ENCODE peak calls at places on chromosomes 13 and 19, in ten cellular contexts. V, F, U, Z, Q, N, C, B, G and I are unnamed samples.

GRCh38 chr13:30355405-30355741 is 48.0 kb upstream of the KATNAL1 start:
- DNase-seq in N (no peak), Z (no peak), Q (peak; percentile 27), B (peak; percentile 51), G (peak; percentile 79), C (peak; percentile 30), U (no peak), F (peak; percentile 57), V (no peak), I (no peak)

GRCh38 chr13:98390086-98390697 is 186.7 kb downstream of the STK24 start:
- DNase-seq in F (no peak), Q (no peak), C (no peak), U (no peak), Z (no peak), G (no peak), V (no peak), B (no peak), N (no peak), I (peak; percentile 28)

GRCh38 chr19:45716314-45717130 is 14.2 kb downstream of the FBXO46 start:
- DNase-seq in F (peak; percentile 61), N (peak; percentile 39), U (peak; percentile 21), V (no peak), C (peak; percentile 5), Q (peak; percentile 27), B (no peak), Z (no peak), G (peak; percentile 57), I (peak; percentile 18)

GRCh38 chr13:99566125-99567083 is 65.1 kb downstream of the TM9SF2 start:
- DNase-seq in N (no peak), C (no peak), Q (no peak), B (no peak), V (no peak), U (no peak), G (no peak), Z (no peak), F (peak; percentile 45), I (no peak)

GRCh38 chr13:24202215-24202614 is 41.7 kb downstream of the SPATA13 start:
- DNase-seq in Q (no peak), Z (no peak), F (no peak), B (no peak), N (no peak), U (no peak), G (no peak), C (no peak), V (no peak), I (no peak)

GRCh38 chr19:45514376-45515051 is 7.2 kb downstream of the VASP start:
- DNase-seq in N (no peak), Q (no peak), G (no peak), U (no peak), V (no peak), C (no peak), F (no peak), Z (no peak), B (no peak), I (no peak)

GRCh38 chr19:55206664-55207500 is 2.4 kb downstream of the PTPRH start:
- DNase-seq in U (peak; percentile 94), B (peak; percentile 56), N (peak; percentile 95), C (no peak), Z (no peak), V (peak; percentile 57), G (peak; percentile 75), F (peak; percentile 83), Q (peak; percentile 76), I (peak; percentile 96)

GRCh38 chr13:94305463-94305862 is 174.0 kb downstream of the DCT start:
- DNase-seq in F (no peak), Q (no peak), B (no peak), Z (no peak), C (no peak), V (no peak), N (peak; percentile 83), G (no peak), U (peak; percentile 80), I (peak; percentile 88)

GRCh38 chr19:48724796-48725753 is 5.5 kb upstream of the MAMSTR start:
- DNase-seq in F (peak; percentile 92), N (peak; percentile 94), V (peak; percentile 74), U (peak; percentile 93), C (no peak), Q (no peak), B (peak; percentile 63), Z (peak; percentile 66), G (peak; percentile 86), I (peak; percentile 88)

GRCh38 chr19:55181740-55182139 is 1.7 kb upstream of the SYT5 start:
- DNase-seq in U (no peak), F (no peak), B (no peak), V (no peak), Q (no peak), Z (no peak), G (no peak), C (no peak), N (no peak), I (no peak)

GRCh38 chr19:6015841-6016545 is 38.1 kb upstream of the RANBP3 start:
- DNase-seq in V (no peak), C (no peak), Z (no peak), Q (no peak), U (no peak), G (no peak), N (no peak), B (no peak), F (no peak), I (no peak)

GRCh38 chr13:64414381-64414780 is 2815.8 kb downstream of the PCDH9 start:
- DNase-seq in G (no peak), V (no peak), U (no peak), Z (no peak), B (no peak), Q (no peak), F (no peak), C (no peak), N (peak; percentile 4), I (no peak)

GRCh38 chr19:39539165-39539518 is 819 bp downstream of the EID2 start:
- DNase-seq in F (peak; percentile 79), N (no peak), B (no peak), C (no peak), V (no peak), Z (no peak), U (peak; percentile 70), G (no peak), Q (no peak), I (no peak)

GRCh38 chr19:7478843-7479227 is 10.0 kb downstream of the PEX11G start:
- DNase-seq in F (no peak), N (no peak), V (no peak), Z (no peak), U (no peak), Q (no peak), G (no peak), B (no peak), C (no peak), I (no peak)

GRCh38 chr19:34337747-34338146 is 27.2 kb upstream of the GPI start:
- DNase-seq in F (no peak), N (no peak), B (no peak), Z (no peak), U (no peak), C (no peak), V (no peak), Q (no peak), G (no peak), I (no peak)

GRCh38 chr19:49616945-49617344 is 23.0 kb downstream of the RRAS start:
- DNase-seq in V (no peak), F (no peak), Q (no peak), C (no peak), N (no peak), U (no peak), G (no peak), Z (no peak), B (no peak), I (no peak)

GRCh38 chr13:59545007-59545406 is 618.7 kb downstream of the DIAPH3 start:
- DNase-seq in Q (no peak), N (no peak), B (no peak), C (no peak), G (peak; percentile 70), F (peak; percentile 42), U (no peak), Z (no peak), V (no peak), I (no peak)

GRCh38 chr13:78040431-78040830 is 121.8 kb upstream of the EDNRB start:
- DNase-seq in G (no peak), F (no peak), U (no peak), N (no peak), V (no peak), Q (no peak), Z (no peak), B (no peak), C (no peak), I (no peak)

GRCh38 chr13:51364404-51365008 is 25.0 kb downstream of the SERPINE3 start:
- DNase-seq in C (no peak), G (no peak), B (no peak), Z (no peak), F (no peak), Q (no peak), U (peak; percentile 78), N (peak; percentile 77), V (no peak), I (peak; percentile 20)

GRCh38 chr13:73351730-73352129 is 292.9 kb downstream of the KLF5 start:
- DNase-seq in Z (no peak), C (no peak), U (no peak), N (no peak), Q (no peak), G (no peak), B (no peak), V (no peak), F (no peak), I (no peak)

GRCh38 chr13:80030491-80030890 is 310.4 kb downstream of the SPRY2 start:
- DNase-seq in Q (no peak), B (no peak), Z (no peak), G (no peak), V (no peak), F (peak; percentile 28), U (peak; percentile 73), C (no peak), N (peak; percentile 50), I (no peak)

GRCh38 chr13:95180513-95181245 is 120.6 kb downstream of the ABCC4 start:
- DNase-seq in G (no peak), Q (no peak), F (no peak), V (no peak), B (no peak), Z (no peak), N (peak; percentile 6), U (no peak), C (no peak), I (no peak)

GRCh38 chr13:112902669-112903068 is 66.3 kb upstream of the MCF2L start:
- DNase-seq in V (no peak), B (no peak), G (no peak), Z (no peak), U (no peak), Q (no peak), F (no peak), N (no peak), C (no peak), I (no peak)

GRCh38 chr13:97749174-97749573 is 204.3 kb upstream of the IPO5 start:
- DNase-seq in B (no peak), V (no peak), C (no peak), G (peak; percentile 36), U (peak; percentile 60), Q (peak; percentile 2), Z (no peak), F (peak; percentile 15), N (peak; percentile 8), I (peak; percentile 7)

GRCh38 chr13:113551081-113552000 is 33.2 kb upstream of the TFDP1 start:
- DNase-seq in F (no peak), C (no peak), N (no peak), V (no peak), Z (no peak), Q (no peak), B (no peak), G (no peak), U (no peak), I (no peak)

GRCh38 chr19:10334340-10335148 is 1.2 kb upstream of the RAVER1 start:
- DNase-seq in V (peak; percentile 75), G (peak; percentile 93), C (no peak), N (peak; percentile 97), U (peak; percentile 98), Z (peak; percentile 10), Q (peak; percentile 82), B (peak; percentile 52), F (peak; percentile 95), I (peak; percentile 98)

GRCh38 chr13:31807090-31807541 is 67.8 kb downstream of the RXFP2 start:
- DNase-seq in G (no peak), Z (peak; percentile 77), V (no peak), C (peak; percentile 21), U (peak; percentile 12), F (no peak), Q (no peak), B (peak; percentile 34), N (no peak), I (no peak)

GRCh38 chr19:38044267-38045111 is 137.5 kb downstream of the SIPA1L3 start:
- DNase-seq in Q (no peak), B (no peak), C (no peak), G (no peak), V (no peak), Z (no peak), F (no peak), U (peak; percentile 85), N (peak; percentile 72), I (no peak)